ENCODE peak calls at places on chromosomes 3 and 15, in seven cellular contexts. O is gastrocnemius medialis; N is fibroblast of mammary gland; I is cardiac muscle cell; A is brain microvascular endothelial cell; U is BE2C; K is CD8-positive, alpha-beta T cell. Z is an unnamed sample.
A peak's percentile ranks its signal among the peaks of the same experiment; 100 is the strongest.

GRCh38 chr3:85912981-85913380 is 954.2 kb downstream of the CADM2 start:
- DNase-seq in O (no peak), N (no peak), I (no peak), A (no peak), U (no peak), K (no peak), Z (no peak)

GRCh38 chr15:20349774-20350498 is 191.7 kb downstream of the GOLGA6L6 start:
- DNase-seq in O (peak; percentile 9), N (no peak), I (no peak), A (no peak), U (no peak), K (no peak), Z (peak; percentile 59)

GRCh38 chr3:182618981-182619591 is 174.2 kb upstream of the ATP11B start:
- DNase-seq in O (no peak), N (peak; percentile 26), I (no peak), A (peak; percentile 38), U (no peak), K (no peak), Z (no peak)

GRCh38 chr3:112437146-112438022 is 61.9 kb downstream of the BTLA start:
- DNase-seq in O (no peak), N (peak; percentile 53), I (no peak), A (peak; percentile 68), U (no peak), K (no peak), Z (no peak)

GRCh38 chr3:11624161-11624560 is 19.6 kb downstream of the VGLL4 start:
- DNase-seq in O (no peak), N (peak; percentile 76), I (no peak), A (peak; percentile 38), U (no peak), K (no peak), Z (no peak)

GRCh38 chr15:70762469-70763119 is 764 bp downstream of the UACA start:
- DNase-seq in O (peak; percentile 72), N (peak; percentile 80), I (peak; percentile 45), A (peak; percentile 61), U (peak; percentile 13), K (no peak), Z (peak; percentile 79)

GRCh38 chr15:73127302-73127936 is 75.2 kb downstream of the NEO1 start:
- DNase-seq in O (no peak), N (peak; percentile 34), I (peak; percentile 53), A (peak; percentile 23), U (peak; percentile 34), K (no peak), Z (no peak)

GRCh38 chr15:40470423-40471104 is at the start of gene CHST14:
- DNase-seq in O (peak; percentile 27), N (peak; percentile 48), I (peak; percentile 87), A (peak; percentile 7), U (peak; percentile 84), K (peak; percentile 19), Z (peak; percentile 66)

GRCh38 chr15:40069178-40070165 is 30.5 kb upstream of the SRP14 start:
- DNase-seq in O (peak; percentile 98), N (no peak), I (peak; percentile 44), A (no peak), U (peak; percentile 93), K (no peak), Z (peak; percentile 98)

GRCh38 chr15:24734391-24734790 is 58.8 kb downstream of the NPAP1 start:
- DNase-seq in O (no peak), N (no peak), I (no peak), A (no peak), U (no peak), K (no peak), Z (no peak)

GRCh38 chr15:71444866-71445590 is 329.8 kb downstream of the THSD4 start:
- DNase-seq in O (no peak), N (peak; percentile 76), I (peak; percentile 29), A (peak; percentile 50), U (no peak), K (no peak), Z (no peak)

GRCh38 chr15:57903626-57904025 is 161.9 kb downstream of the ALDH1A2 start:
- DNase-seq in O (no peak), N (peak; percentile 30), I (no peak), A (no peak), U (peak; percentile 63), K (no peak), Z (no peak)

GRCh38 chr15:47289667-47290066 is 427.6 kb upstream of the SEMA6D start:
- DNase-seq in O (no peak), N (no peak), I (peak; percentile 23), A (no peak), U (no peak), K (no peak), Z (no peak)

GRCh38 chr15:39028069-39028468 is 463.5 kb upstream of the RASGRP1 start:
- DNase-seq in O (peak; percentile 69), N (peak; percentile 89), I (no peak), A (peak; percentile 59), U (no peak), K (no peak), Z (peak; percentile 75)

GRCh38 chr15:71508081-71508682 is 302.2 kb upstream of the NR2E3 start:
- DNase-seq in O (no peak), N (no peak), I (no peak), A (no peak), U (no peak), K (no peak), Z (no peak)

GRCh38 chr3:175651716-175652115 is 792.6 kb downstream of the NAALADL2 start:
- DNase-seq in O (no peak), N (no peak), I (no peak), A (no peak), U (no peak), K (no peak), Z (no peak)

GRCh38 chr3:21446937-21447336 is 304.1 kb downstream of the ZNF385D start:
- DNase-seq in O (no peak), N (no peak), I (no peak), A (no peak), U (no peak), K (no peak), Z (no peak)

GRCh38 chr3:21449738-21450137 is 301.3 kb downstream of the ZNF385D start:
- DNase-seq in O (no peak), N (no peak), I (peak; percentile 17), A (no peak), U (no peak), K (no peak), Z (no peak)

GRCh38 chr3:21447471-21448205 is 303.4 kb downstream of the ZNF385D start:
- DNase-seq in O (no peak), N (peak; percentile 82), I (no peak), A (no peak), U (no peak), K (no peak), Z (no peak)

DNA sequence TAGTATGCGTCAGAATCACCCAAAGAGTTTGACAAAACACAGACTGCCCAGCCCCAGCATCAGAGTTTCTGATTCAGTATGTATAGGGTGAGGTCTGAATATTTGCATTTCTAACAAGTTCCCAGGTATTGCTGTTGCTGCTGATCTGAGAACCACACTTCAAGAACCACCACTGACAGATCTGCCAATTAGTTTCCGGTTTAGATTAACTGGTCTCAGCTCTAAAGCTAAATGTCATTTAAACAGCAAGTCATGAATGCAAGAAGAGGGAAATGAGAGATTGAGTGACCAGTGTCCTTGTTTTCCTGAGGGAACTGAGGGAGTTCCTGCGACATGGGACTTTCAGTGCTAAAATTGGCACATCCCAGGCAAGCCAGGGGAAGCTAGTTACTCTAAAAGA is 305.0 kb downstream of the ZNF385D start:
- DNase-seq in O (no peak), N (no peak), I (no peak), A (no peak), U (no peak), K (no peak), Z (no peak)
- H3K4me3 ChIP-seq in O (no peak overlapping the region), N (no peak overlapping the region), I (no peak overlapping the region), A (no peak overlapping the region), U (no peak overlapping the region), K (no peak overlapping the region), Z (no peak overlapping the region)

GRCh38 chr15:94041731-94042130 is 189.6 kb upstream of the MCTP2 start:
- DNase-seq in O (no peak), N (no peak), I (no peak), A (peak; percentile 5), U (no peak), K (no peak), Z (no peak)

GRCh38 chr15:94036156-94036555 is 195.2 kb upstream of the MCTP2 start:
- DNase-seq in O (no peak), N (peak; percentile 22), I (no peak), A (no peak), U (no peak), K (no peak), Z (no peak)

GRCh38 chr15:94042163-94042954 is 189.0 kb upstream of the MCTP2 start:
- DNase-seq in O (no peak), N (peak; percentile 79), I (no peak), A (peak; percentile 47), U (no peak), K (no peak), Z (no peak)

GRCh38 chr15:94040523-94041248 is 190.7 kb upstream of the MCTP2 start:
- DNase-seq in O (no peak), N (peak; percentile 22), I (no peak), A (no peak), U (no peak), K (no peak), Z (no peak)
- TF ChIP-seq CTCF in O (no peak), N (peak; percentile 7), I (no peak), A (no peak), U (peak; percentile 20), K (no peak), Z (no peak)

GRCh38 chr3:94008253-94008652 is 20.1 kb downstream of the STX19 start:
- DNase-seq in O (no peak), N (no peak), I (no peak), A (no peak), U (no peak), K (no peak), Z (no peak)

GRCh38 chr3:94001191-94001590 is 21.2 kb downstream of the ARL13B start:
- DNase-seq in O (no peak), N (no peak), I (no peak), A (no peak), U (no peak), K (no peak), Z (no peak)

GRCh38 chr3:94009612-94010011 is 18.8 kb downstream of the STX19 start:
- DNase-seq in O (no peak), N (no peak), I (no peak), A (no peak), U (peak; percentile 27), K (no peak), Z (no peak)

GRCh38 chr3:94001825-94002495 is 22.0 kb downstream of the ARL13B start:
- DNase-seq in O (no peak), N (no peak), I (no peak), A (no peak), U (no peak), K (no peak), Z (no peak)

DNA sequence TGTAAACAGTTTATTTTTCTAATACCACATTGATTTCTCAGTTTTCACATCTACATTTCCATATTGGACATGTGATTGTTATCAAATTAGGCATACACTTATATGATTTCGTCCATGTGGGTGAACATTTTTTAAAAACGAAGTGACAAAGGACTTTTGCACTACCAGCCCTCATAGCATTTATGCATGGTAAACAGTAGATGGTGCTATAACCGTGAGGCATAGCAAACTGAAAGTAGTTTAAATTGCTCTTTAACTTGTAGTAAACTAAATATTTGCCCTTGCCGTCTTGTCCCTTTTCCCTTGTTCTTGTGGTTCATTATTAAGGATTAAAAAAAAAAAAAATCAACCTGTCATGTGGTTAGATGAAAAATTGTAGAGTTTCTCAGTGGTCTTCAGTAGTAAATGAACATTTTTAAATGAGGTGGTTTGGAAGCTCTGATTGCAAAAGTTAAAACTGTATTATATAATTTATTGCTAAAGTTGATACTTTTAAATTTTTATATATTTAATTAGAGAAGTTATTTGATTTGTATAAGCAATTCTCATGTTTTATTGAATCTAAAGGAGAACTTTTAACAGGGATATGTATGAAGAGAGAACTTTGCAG is 24.0 kb downstream of the STX19 start:
- DNase-seq in O (no peak), N (peak; percentile 82), I (peak; percentile 52), A (peak; percentile 37), U (no peak), K (no peak), Z (no peak)
- H3K4me3 ChIP-seq in O (peak overlapping the region; percentile 28), N (no peak overlapping the region), I (no peak overlapping the region), A (peak overlapping the region; percentile 28), U (peak overlapping the region; percentile 25), K (no peak overlapping the region), Z (peak overlapping the region; percentile 55)

GRCh38 chr3:43451670-43452254 is 165.4 kb downstream of the SNRK start:
- DNase-seq in O (no peak), N (no peak), I (no peak), A (no peak), U (no peak), K (no peak), Z (no peak)
- TF ChIP-seq CTCF in O (no peak), N (no peak), I (no peak), A (no peak), U (no peak), K (no peak), Z (no peak)